ENCODE peak calls at places on chromosomes 13 and 19, in four cellular contexts. M is astrocyte of the spinal cord, S is osteoblast, L is SHP77 treated with DMSO at 0.1 percent for 48 hours. X is an unnamed sample.

GRCh38 chr19:55088543-55089265 is 13.0 kb downstream of the EPS8L1 start:
- DNase-seq in S (peak), M (peak), L (no peak), X (peak)

GRCh38 chr13:32731074-32731473 is 144.8 kb downstream of the PDS5B start:
- DNase-seq in L (no peak), M (no peak), S (no peak), X (no peak)

GRCh38 chr13:44088911-44089851 is 209.5 kb downstream of the LACC1 start:
- DNase-seq in S (no peak), M (no peak), L (no peak), X (no peak)

GRCh38 chr13:94140027-94140426 is 339.5 kb downstream of the DCT start:
- DNase-seq in S (no peak), L (no peak), M (no peak), X (no peak)

GRCh38 chr13:109744512-109745051 is 41.8 kb downstream of the IRS2 start:
- DNase-seq in S (no peak), M (peak), L (peak), X (peak)

GRCh38 chr19:58581227-58582141 is 8.3 kb upstream of the MZF1 start:
- DNase-seq in L (no peak), S (peak), M (peak), X (peak)

GRCh38 chr19:47444388-47444821 is 25.1 kb upstream of the MEIS3 start:
- DNase-seq in M (no peak), S (peak), L (no peak), X (no peak)

GRCh38 chr19:12689581-12690216 is 1.9 kb downstream of the GNG14 start:
- DNase-seq in S (peak), M (no peak), L (no peak), X (no peak)

GRCh38 chr19:50414850-50415660 is 3.7 kb upstream of the SPIB start:
- DNase-seq in M (peak), S (peak), L (no peak), X (peak)

GRCh38 chr13:98254541-98254940 is 77.5 kb upstream of the RNF113B start:
- DNase-seq in S (no peak), L (no peak), M (peak), X (no peak)

X was measured in G401.